ENCODE peak calls at places on chromosomes 5 and 9, in four cellular contexts. V is GM12878, Q is HepG2, B is K562. I is an unnamed sample.

GRCh38 chr5:169763437-169764301 is 126.6 kb downstream of the DOCK2 start:
- DNase-seq in V (peak; percentile 45), Q (no peak), B (no peak), I (no peak)

GRCh38 chr9:114002271-114002985 is 75.7 kb downstream of the AMBP start:
- DNase-seq in V (no peak), Q (no peak), B (no peak), I (no peak)

GRCh38 chr9:125180876-125181275 is 8.7 kb downstream of the PPP6C start:
- DNase-seq in V (no peak), Q (no peak), B (no peak), I (no peak)

GRCh38 chr9:110066929-110067716 is 140.8 kb downstream of the C9orf152 start:
- DNase-seq in V (no peak), Q (no peak), B (no peak), I (no peak)

GRCh38 chr9:70466976-70467551 is 52.6 kb upstream of the KLF9 start:
- DNase-seq in V (no peak), Q (no peak), B (no peak), I (no peak)

GRCh38 chr9:78028926-78029325 is 2.7 kb downstream of the GNAQ start:
- DNase-seq in V (no peak), Q (no peak), B (no peak), I (no peak)

GRCh38 chr5:102767864-102768263 is 12.8 kb downstream of the PAM start:
- DNase-seq in V (no peak), Q (no peak), B (no peak), I (no peak)

GRCh38 chr5:133831506-133832224 is 136.8 kb downstream of the C5orf15 start:
- DNase-seq in V (no peak), Q (no peak), B (no peak), I (no peak)

DNA sequence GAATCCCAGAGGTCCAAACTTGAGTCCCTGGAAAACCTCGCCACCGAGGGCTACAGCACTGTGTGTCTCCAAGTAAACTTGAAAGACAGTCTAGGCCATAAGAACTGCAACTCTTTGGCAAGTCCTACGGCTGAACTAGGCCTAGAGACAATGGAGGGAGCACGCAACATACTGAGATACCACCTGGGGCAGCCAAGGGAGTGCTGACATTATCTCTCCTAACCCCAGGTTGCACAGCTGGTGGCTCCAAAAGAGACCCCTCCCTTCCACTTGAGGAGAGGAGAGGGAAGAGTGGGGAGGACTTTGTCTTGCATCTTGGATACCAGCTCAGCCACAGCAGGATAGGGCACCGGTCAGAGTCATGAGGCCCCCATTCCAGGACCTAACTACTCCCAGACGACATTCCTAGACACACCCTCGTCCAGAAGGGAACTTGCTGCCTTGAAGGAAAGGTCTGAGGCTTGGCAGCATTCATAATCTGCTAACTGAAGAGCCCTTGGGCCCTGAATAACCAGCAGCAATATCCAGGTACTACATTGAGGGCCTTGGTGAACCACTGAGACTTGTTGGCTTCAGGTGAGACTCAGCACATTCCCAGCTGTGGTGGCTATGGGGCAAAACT is 42.7 kb downstream of the AP3B1 start:
- DNase-seq in V (no peak), Q (no peak), B (no peak), I (no peak)
- TF ChIP-seq FOXK2 in V (no peak), Q (no peak), B (no peak), I (no peak)

GRCh38 chr9:89428901-89429890 is 68.7 kb downstream of the SEMA4D start:
- DNase-seq in V (no peak), Q (no peak), B (peak; percentile 51), I (no peak)
- TF ChIP-seq FOXM1 in V (no peak), Q (no peak), B (no peak), I (no peak)

GRCh38 chr5:64606926-64607325 is 83.4 kb upstream of the SHISAL2B start:
- DNase-seq in V (no peak), Q (no peak), B (no peak), I (no peak)

GRCh38 chr5:64615895-64616294 is 74.4 kb upstream of the SHISAL2B start:
- DNase-seq in V (peak; percentile 19), Q (no peak), B (no peak), I (no peak)

DNA sequence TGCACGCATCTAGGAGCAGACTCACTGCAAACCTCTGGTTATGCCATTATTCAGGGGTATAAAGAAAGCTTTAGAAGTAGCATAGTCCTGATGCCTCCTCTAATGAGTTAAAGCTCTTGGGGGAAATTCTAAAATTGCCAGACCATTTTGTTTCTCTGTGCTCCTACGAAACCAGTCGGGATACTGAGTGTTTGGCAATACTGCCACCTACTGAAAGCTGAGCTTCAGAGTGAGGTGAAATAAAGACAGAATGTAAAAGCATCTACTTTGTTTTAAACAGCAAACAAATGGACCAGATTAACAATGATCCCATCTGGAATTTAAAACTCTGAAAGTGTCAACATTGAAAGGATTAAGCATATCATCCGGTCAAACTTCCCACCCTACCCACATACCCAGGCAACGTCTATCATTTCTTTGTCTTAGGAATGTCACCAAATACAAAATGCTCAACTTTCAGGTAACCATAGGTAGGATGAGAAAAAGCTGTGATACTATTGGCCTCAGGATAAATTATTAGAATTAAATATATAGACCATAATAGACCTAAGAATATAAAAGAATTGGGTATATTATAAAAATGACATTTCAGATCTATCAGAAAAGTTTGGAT is 77.8 kb upstream of the SHISAL2B start:
- DNase-seq in V (no peak), Q (peak; percentile 39), B (peak; percentile 15), I (peak; percentile 54)
- TF ChIP-seq FOXK2 in V (no peak), Q (no peak), B (no peak), I (no peak)

GRCh38 chr5:67160985-67161384 is 35.6 kb downstream of the CD180 start:
- DNase-seq in V (no peak), Q (no peak), B (no peak), I (no peak)
- TF ChIP-seq FOXM1 in V (no peak), Q (no peak), B (no peak), I (no peak)

DNA sequence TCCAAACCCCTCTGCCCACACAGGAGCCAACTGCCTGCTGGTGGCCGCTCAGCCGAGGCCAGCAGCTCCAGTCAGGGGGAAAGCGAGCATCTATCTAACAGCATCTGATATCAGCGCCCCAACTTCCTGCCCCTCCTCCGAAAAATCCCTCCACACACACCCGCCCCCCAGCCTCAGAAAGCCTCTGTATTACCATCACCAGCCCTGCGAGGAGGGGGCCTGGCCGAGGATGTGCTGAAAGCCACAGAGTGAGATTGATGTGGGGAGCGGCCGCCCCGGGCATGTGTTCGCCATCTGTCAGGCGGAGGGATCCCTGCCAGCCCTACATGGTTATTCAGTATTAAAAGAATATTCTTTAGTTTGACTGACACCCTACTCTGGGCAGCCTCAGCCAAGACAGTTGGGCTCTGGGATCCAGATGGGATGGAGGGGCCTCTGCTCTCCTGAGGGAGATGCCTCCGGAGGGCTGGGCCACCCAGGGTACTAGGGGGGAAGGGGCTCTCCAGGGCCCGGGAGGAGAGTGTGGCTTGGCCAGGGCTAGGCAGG is 98.0 kb downstream of the HSD17B3 start:
- DNase-seq in V (no peak), Q (no peak), B (no peak), I (no peak)
- TF ChIP-seq FOXK2 in V (no peak), Q (no peak), B (no peak), I (no peak)

GRCh38 chr5:91123896-91124295 is 259.2 kb downstream of the ARRDC3 start:
- DNase-seq in V (no peak), Q (no peak), B (no peak), I (no peak)

GRCh38 chr5:91122663-91123062 is 260.5 kb downstream of the ARRDC3 start:
- DNase-seq in V (no peak), Q (no peak), B (no peak), I (no peak)

GRCh38 chr5:91121347-91121993 is 261.6 kb downstream of the ARRDC3 start:
- DNase-seq in V (no peak), Q (no peak), B (no peak), I (no peak)

GRCh38 chr5:91125916-91126315 is 257.2 kb downstream of the ARRDC3 start:
- DNase-seq in V (no peak), Q (no peak), B (no peak), I (no peak)

GRCh38 chr5:91123291-91123690 is 259.8 kb downstream of the ARRDC3 start:
- DNase-seq in V (no peak), Q (no peak), B (no peak), I (no peak)
- TF ChIP-seq FOXM1 in V (no peak), Q (no peak), B (no peak), I (no peak)